ENCODE peak calls at places on chromosomes 16 and 17, in seven cellular contexts. F is A172; A is left cardiac atrium; T is GM23248; S is fibroblast of pulmonary artery; M is CD4-positive, alpha-beta memory T cell; Y is iPS-NIHi11. K is an unnamed sample.

GRCh38 chr17:79070266-79070880 is 4.3 kb upstream of the ENGASE start:
- DNase-seq in Y (no peak), M (no peak), S (no peak), T (no peak), F (no peak), A (no peak), K (no peak)

GRCh38 chr17:40903129-40903847 is 18.2 kb upstream of the KRT20 start:
- DNase-seq in Y (no peak), F (peak; percentile 92), T (peak; percentile 78), A (no peak), S (peak; percentile 1), M (no peak), K (no peak)

GRCh38 chr16:1450218-1450617 is 5.9 kb upstream of the CCDC154 start:
- DNase-seq in A (no peak), T (no peak), S (no peak), M (no peak), Y (peak; percentile 75), F (no peak), K (no peak)

GRCh38 chr17:72683506-72684404 is 408.7 kb downstream of the SLC39A11 start:
- DNase-seq in T (peak; percentile 96), S (peak; percentile 92), A (no peak), F (peak; percentile 94), Y (peak; percentile 54), M (no peak), K (no peak)

GRCh38 chr16:14148016-14148415 is 76.9 kb downstream of the MRTFB start:
- DNase-seq in T (no peak), F (no peak), A (no peak), Y (no peak), M (no peak), S (no peak), K (no peak)

GRCh38 chr17:80080081-80080480 is 21.3 kb upstream of the GAA start:
- DNase-seq in Y (no peak), F (no peak), S (peak; percentile 21), T (peak; percentile 31), M (no peak), A (no peak), K (no peak)

GRCh38 chr16:86821933-86822332 is 243.6 kb downstream of the FOXL1 start:
- DNase-seq in S (no peak), A (no peak), Y (no peak), F (peak; percentile 24), M (no peak), T (no peak), K (no peak)

GRCh38 chr17:29237476-29238132 is 9.1 kb upstream of the CRYBA1 start:
- DNase-seq in Y (no peak), A (no peak), S (peak; percentile 84), F (no peak), T (peak; percentile 89), M (no peak), K (no peak)

GRCh38 chr17:50697076-50697475 is 10.6 kb downstream of the ANKRD40 start:
- DNase-seq in T (no peak), M (no peak), S (no peak), F (no peak), Y (no peak), A (no peak), K (no peak)

GRCh38 chr17:45366049-45366448 is 49.2 kb upstream of the MAP3K14 start:
- DNase-seq in T (no peak), S (no peak), A (no peak), F (no peak), M (no peak), Y (no peak), K (no peak)

GRCh38 chr17:19016881-19017280 is 12.3 kb upstream of the FAM83G start:
- DNase-seq in A (no peak), F (no peak), S (no peak), M (no peak), Y (no peak), T (no peak), K (peak; percentile 12)

GRCh38 chr16:11604783-11605563 is 18.3 kb upstream of the LITAF start:
- DNase-seq in A (peak; percentile 89), M (no peak), F (no peak), Y (no peak), S (peak; percentile 97), T (peak; percentile 76), K (peak; percentile 85)

GRCh38 chr16:85072947-85073346 is 39.3 kb downstream of the CIBAR2 start:
- DNase-seq in A (peak; percentile 63), Y (no peak), S (peak; percentile 74), T (peak; percentile 95), M (no peak), F (no peak), K (peak; percentile 84)

GRCh38 chr17:10276436-10276835 is 78.0 kb upstream of the GAS7 start:
- DNase-seq in S (no peak), A (no peak), F (no peak), Y (no peak), M (no peak), T (no peak), K (no peak)

GRCh38 chr16:4846503-4846900 is 586 bp downstream of the GLYR1 start:
- DNase-seq in S (peak; percentile 56), A (peak; percentile 58), Y (peak; percentile 38), F (peak; percentile 69), T (peak; percentile 87), M (no peak), K (peak; percentile 58)

GRCh38 chr17:7177954-7178477 is 1.2 kb downstream of the ASGR1 start:
- DNase-seq in T (peak; percentile 61), Y (peak; percentile 66), M (no peak), F (peak; percentile 29), A (no peak), S (peak; percentile 31), K (peak; percentile 60)

GRCh38 chr16:1311212-1311737 is 1.8 kb downstream of the UBE2I start:
- DNase-seq in M (no peak), Y (no peak), A (no peak), S (no peak), F (no peak), T (peak; percentile 30), K (peak; percentile 61)

GRCh38 chr17:47757416-47757815 is 24.4 kb downstream of the TBX21 start:
- DNase-seq in M (no peak), A (no peak), F (no peak), T (peak; percentile 44), S (no peak), Y (no peak), K (no peak)

GRCh38 chr17:27494192-27495091 is 38.2 kb downstream of the KSR1 start:
- DNase-seq in T (peak; percentile 83), F (peak; percentile 49), M (no peak), S (peak; percentile 55), A (peak; percentile 85), Y (peak; percentile 70), K (peak; percentile 92)

GRCh38 chr16:28623172-28623711 is 13.4 kb upstream of the SULT1A1 start:
- DNase-seq in A (peak; percentile 48), M (peak; percentile 67), S (no peak), F (no peak), Y (peak; percentile 71), T (peak; percentile 53), K (peak; percentile 84)

GRCh38 chr16:1408171-1408837 is 6.2 kb downstream of the UNKL start:
- DNase-seq in Y (peak; percentile 95), A (peak; percentile 97), F (peak; percentile 75), S (peak; percentile 88), T (peak; percentile 96), M (peak; percentile 94), K (peak; percentile 99)

GRCh38 chr17:66451188-66452149 is 149.1 kb downstream of the PRKCA start:
- DNase-seq in M (no peak), Y (peak; percentile 82), A (no peak), F (no peak), S (no peak), T (no peak), K (no peak)

GRCh38 chr16:20944861-20945390 is 44.4 kb downstream of the LYRM1 start:
- DNase-seq in S (peak; percentile 43), M (peak; percentile 15), T (peak; percentile 27), Y (no peak), A (no peak), F (peak; percentile 40), K (no peak)

GRCh38 chr17:15886804-15887203 is 58.1 kb upstream of the ADORA2B start:
- DNase-seq in Y (no peak), M (no peak), A (no peak), T (no peak), F (no peak), S (no peak), K (no peak)

GRCh38 chr17:38667787-38668122 is 7.0 kb downstream of the EPOP start:
- DNase-seq in Y (no peak), S (no peak), A (no peak), M (no peak), F (no peak), T (no peak), K (no peak)

GRCh38 chr17:73349138-73349537 is 37.3 kb upstream of the CDC42EP4 start:
- DNase-seq in Y (no peak), M (no peak), A (no peak), S (peak; percentile 33), F (no peak), T (no peak), K (peak; percentile 72)

GRCh38 chr16:13453325-13453724 is 466.6 kb upstream of the ERCC4 start:
- DNase-seq in S (peak; percentile 1), F (peak; percentile 40), A (no peak), T (peak; percentile 1), Y (no peak), M (no peak), K (no peak)

GRCh38 chr16:56347166-56347565 is 78.2 kb downstream of the AMFR start:
- DNase-seq in S (no peak), T (no peak), A (peak; percentile 7), M (no peak), F (no peak), Y (no peak), K (peak; percentile 41)

GRCh38 chr16:19488213-19488640 is 33.7 kb downstream of the GDE1 start:
- DNase-seq in S (no peak), M (no peak), F (no peak), A (peak; percentile 24), Y (peak; percentile 54), T (no peak), K (no peak)

GRCh38 chr17:15464629-15465028 is 2.8 kb downstream of the CDRT4 start:
- DNase-seq in Y (no peak), S (no peak), F (no peak), M (no peak), T (peak; percentile 25), A (no peak), K (no peak)

GRCh38 chr16:88570691-88571092 is 489 bp downstream of the ZC3H18 start:
- DNase-seq in S (no peak), M (no peak), F (no peak), T (peak; percentile 62), A (no peak), Y (no peak), K (no peak)

GRCh38 chr16:17173134-17173729 is 297.5 kb downstream of the XYLT1 start:
- DNase-seq in M (no peak), A (peak; percentile 57), Y (no peak), T (peak; percentile 65), F (no peak), S (peak; percentile 32), K (peak; percentile 62)

GRCh38 chr17:1201132-1201702 is 21.4 kb upstream of the ABR start:
- DNase-seq in S (no peak), M (peak; percentile 50), F (no peak), T (no peak), A (no peak), Y (no peak), K (no peak)

GRCh38 chr16:2365397-2365796 is 24.9 kb upstream of the ABCA3 start:
- DNase-seq in S (no peak), A (no peak), T (no peak), Y (no peak), F (no peak), M (no peak), K (no peak)

GRCh38 chr16:79372504-79373184 is 227.9 kb downstream of the MAF start:
- DNase-seq in Y (no peak), M (peak; percentile 11), F (peak; percentile 2), A (no peak), T (peak; percentile 81), S (peak; percentile 3), K (no peak)